ENCODE peak calls at places on chromosome 4, in ten cellular contexts. E is ascending aorta; Q is cardiac muscle cell; Y is fibroblast of mammary gland; H is MM.1S; T is CD4-positive, alpha-beta T cell; U is GM12878; I is AG09309; Z is lower lobe of right lung; L is type B pancreatic cell. K is an unnamed sample.

GRCh38 chr4:147732516-147733193 is 767 bp downstream of the ARHGAP10 start:
- DNase-seq in L (peak; percentile 76), Z (peak; percentile 48), H (peak; percentile 47), U (no peak), Y (peak; percentile 35), Q (peak; percentile 61), E (no peak), T (no peak), I (no peak), K (peak; percentile 36)

GRCh38 chr4:158934996-158935669 is 166.3 kb downstream of the FNIP2 start:
- DNase-seq in T (no peak), Q (no peak), E (no peak), I (no peak), H (no peak), Z (no peak), Y (peak; percentile 64), L (no peak), U (no peak), K (no peak)

GRCh38 chr4:186778134-186778533 is 54.5 kb upstream of the FAT1 start:
- DNase-seq in L (no peak), Z (no peak), Y (no peak), E (no peak), I (no peak), T (no peak), H (no peak), U (no peak), Q (no peak), K (no peak)

GRCh38 chr4:107379054-107379869 is 340.8 kb downstream of the PAPSS1 start:
- DNase-seq in L (no peak), E (no peak), I (peak; percentile 4), H (no peak), Q (peak; percentile 35), T (no peak), Z (no peak), U (no peak), Y (peak; percentile 54), K (no peak)

GRCh38 chr4:88880501-88881226 is 176.3 kb downstream of the FAM13A start:
- DNase-seq in I (no peak), H (no peak), U (no peak), E (no peak), Y (no peak), Z (no peak), Q (no peak), L (no peak), T (no peak), K (no peak)

GRCh38 chr4:3010577-3010976 is 47.2 kb downstream of the GRK4 start:
- DNase-seq in T (no peak), I (no peak), E (no peak), U (no peak), Z (no peak), Y (peak; percentile 45), Q (no peak), H (no peak), L (no peak), K (no peak)

GRCh38 chr4:120948382-120948781 is 25.9 kb upstream of the PRDM5 start:
- DNase-seq in I (no peak), Y (no peak), T (no peak), U (no peak), Q (no peak), L (no peak), H (no peak), Z (no peak), E (no peak), K (no peak)

GRCh38 chr4:114728426-114728825 is 129.8 kb downstream of the UGT8 start:
- DNase-seq in E (no peak), U (no peak), L (no peak), T (no peak), I (no peak), H (no peak), Z (no peak), Y (no peak), Q (no peak), K (no peak)

GRCh38 chr4:176435891-176436499 is 116.2 kb downstream of the SPCS3 start:
- DNase-seq in Q (peak; percentile 60), H (no peak), Z (no peak), T (no peak), I (peak; percentile 57), U (no peak), L (no peak), E (no peak), Y (peak; percentile 23), K (no peak)

GRCh38 chr4:86670739-86671138 is 76.6 kb downstream of the PTPN13 start:
- DNase-seq in L (no peak), U (no peak), Z (no peak), I (peak; percentile 33), T (no peak), H (no peak), E (no peak), Y (peak; percentile 89), Q (peak; percentile 77), K (no peak)

GRCh38 chr4:147836807-147837206 is 104.9 kb downstream of the ARHGAP10 start:
- DNase-seq in L (no peak), U (no peak), T (no peak), Q (no peak), Y (no peak), I (no peak), Z (no peak), E (no peak), H (no peak), K (no peak)

GRCh38 chr4:17578482-17578891 is 1.5 kb downstream of the LAP3 start:
- DNase-seq in Z (no peak), H (peak; percentile 74), I (no peak), U (peak; percentile 34), L (no peak), E (no peak), Y (peak; percentile 25), T (no peak), Q (no peak), K (no peak)

GRCh38 chr4:6331018-6331417 is 61.4 kb downstream of the WFS1 start:
- DNase-seq in U (no peak), E (no peak), Y (peak; percentile 34), H (peak; percentile 47), Z (no peak), Q (peak; percentile 27), L (no peak), I (no peak), T (no peak), K (no peak)
- TF ChIP-seq CTCF in U (peak; percentile 76), E (peak; percentile 26), Y (peak; percentile 66), H (peak; percentile 66), Z (peak; percentile 51), Q (peak; percentile 63), L (peak; percentile 72), I (peak; percentile 74), T (peak; percentile 35), K (peak; percentile 67)

GRCh38 chr4:110160616-110161015 is 37.8 kb downstream of the ELOVL6 start:
- DNase-seq in L (no peak), U (no peak), Y (no peak), H (no peak), Z (no peak), I (no peak), E (no peak), Q (peak; percentile 15), T (no peak), K (no peak)

GRCh38 chr4:110164856-110165255 is 33.6 kb downstream of the ELOVL6 start:
- DNase-seq in E (no peak), L (no peak), Z (no peak), Y (no peak), Q (no peak), T (no peak), U (no peak), H (no peak), I (no peak), K (no peak)

GRCh38 chr4:110165382-110166285 is 32.8 kb downstream of the ELOVL6 start:
- DNase-seq in H (peak; percentile 36), E (no peak), T (peak; percentile 64), L (no peak), Y (peak; percentile 84), Q (peak; percentile 42), U (no peak), Z (no peak), I (peak; percentile 38), K (no peak)

GRCh38 chr4:110164251-110164650 is 34.2 kb downstream of the ELOVL6 start:
- DNase-seq in H (no peak), L (no peak), Y (peak; percentile 67), Q (peak; percentile 12), U (no peak), I (peak; percentile 17), T (no peak), Z (no peak), E (no peak), K (no peak)

DNA sequence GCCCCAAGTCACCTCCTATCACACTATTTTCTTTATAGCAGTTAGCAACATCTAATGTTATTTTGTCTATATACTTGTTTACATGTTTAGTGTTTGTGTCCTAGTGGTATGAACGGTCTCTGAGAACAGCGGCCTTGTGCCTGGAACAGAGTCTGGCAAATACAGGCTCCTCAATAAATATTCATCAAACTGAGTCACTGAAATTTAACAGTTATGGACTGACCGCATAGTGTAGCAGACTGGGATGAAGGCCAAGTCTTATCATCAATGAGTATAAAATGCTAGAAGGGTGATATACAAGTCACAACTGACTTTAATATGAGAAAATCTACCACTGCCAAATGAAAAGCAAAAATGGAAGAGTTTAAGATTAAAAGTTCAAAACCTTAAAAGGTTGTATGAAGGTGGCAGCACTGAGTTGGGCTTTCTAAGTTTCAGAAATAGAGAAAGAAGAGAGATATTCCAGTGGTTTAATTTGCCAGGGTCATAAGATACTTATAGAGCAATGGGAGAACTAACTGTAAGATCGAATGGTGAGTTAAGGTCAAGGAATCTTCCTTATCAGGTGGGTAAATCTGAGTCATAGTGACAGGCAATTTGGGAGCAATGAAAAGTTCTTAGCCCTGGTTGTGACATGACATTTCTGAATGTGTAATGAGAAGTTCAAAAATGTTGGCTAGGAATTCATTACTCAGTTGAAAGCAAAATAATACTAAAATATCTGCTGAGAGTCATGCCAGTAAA is 34.9 kb downstream of the ELOVL6 start:
- DNase-seq in T (no peak), Z (no peak), Y (peak; percentile 84), I (peak; percentile 80), L (no peak), H (no peak), Q (peak; percentile 67), U (no peak), E (no peak), K (no peak)
- TF ChIP-seq CTCF in T (no peak), Z (no peak), Y (peak; percentile 17), I (peak; percentile 25), L (no peak), H (no peak), Q (peak; percentile 27), U (no peak), E (peak; percentile 21), K (no peak)

GRCh38 chr4:172596206-172596605 is 572.4 kb upstream of the GALNT7 start:
- DNase-seq in Y (no peak), H (no peak), E (no peak), Z (no peak), I (no peak), L (no peak), T (no peak), U (no peak), Q (no peak), K (no peak)
- TF ChIP-seq CTCF in Y (no peak), H (no peak), E (no peak), Z (no peak), I (no peak), L (no peak), T (no peak), U (no peak), Q (no peak), K (peak; percentile 27)

DNA sequence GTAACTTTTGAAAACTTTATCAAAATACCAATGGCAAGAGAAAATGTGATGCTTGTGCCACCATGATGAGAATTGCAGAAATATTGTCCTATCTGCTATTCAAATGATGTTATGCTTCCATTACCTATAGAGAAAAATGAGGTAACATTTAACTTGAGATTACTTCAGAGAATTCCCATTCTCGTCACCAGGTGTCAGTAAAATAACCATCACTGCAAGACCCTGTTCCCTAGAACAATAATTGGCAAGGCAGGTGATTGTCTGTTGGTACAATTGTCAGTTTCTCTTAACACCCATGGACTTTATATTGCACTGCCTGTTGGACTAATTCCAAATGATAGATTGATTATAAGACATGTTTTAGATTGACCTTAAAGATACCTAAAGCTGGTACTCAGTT is 179.9 kb downstream of the GABRG1 start:
- DNase-seq in E (no peak), L (no peak), T (no peak), U (no peak), Z (no peak), H (no peak), Q (no peak), I (no peak), Y (no peak), K (no peak)
- TF ChIP-seq CTCF in E (no peak), L (no peak), T (no peak), U (no peak), Z (no peak), H (no peak), Q (no peak), I (no peak), Y (no peak), K (no peak)

K was measured in neural crest cell.